ENCODE peak calls at places on chromosomes 3 and 15, in four cellular contexts. M, F, O and W are unnamed samples.

GRCh38 chr15:75206803-75207617 is 5.3 kb downstream of the C15orf39 start:
- DNase-seq in O (no peak), F (no peak), M (no peak), W (no peak)

GRCh38 chr3:142175478-142175877 is 26.1 kb upstream of the TFDP2 start:
- DNase-seq in O (no peak), F (no peak), M (no peak), W (no peak)

GRCh38 chr3:1026395-1026794 is 66.4 kb upstream of the CNTN6 start:
- DNase-seq in M (no peak), O (no peak), F (no peak), W (no peak)

GRCh38 chr3:183857863-183858262 is 26.8 kb downstream of the PARL start:
- DNase-seq in M (no peak), O (no peak), F (no peak), W (no peak)

GRCh38 chr3:133824961-133825485 is 19.4 kb downstream of the SRPRB start:
- DNase-seq in M (no peak), F (no peak), O (no peak), W (no peak)

GRCh38 chr3:15859507-15860013 is 61.8 kb upstream of the ANKRD28 start:
- DNase-seq in F (peak; percentile 71), O (peak; percentile 77), M (peak; percentile 83), W (peak; percentile 78)

GRCh38 chr3:47128110-47128509 is 35.8 kb downstream of the SETD2 start:
- DNase-seq in M (no peak), O (no peak), F (no peak), W (no peak)

GRCh38 chr3:25074151-25074550 is 353.9 kb upstream of the RARB start:
- DNase-seq in M (no peak), F (no peak), O (no peak), W (no peak)

GRCh38 chr3:144394052-144394451 is 422.4 kb downstream of the DIPK2A start:
- DNase-seq in M (no peak), F (no peak), O (no peak), W (no peak)

GRCh38 chr3:172530566-172530965 is 7.3 kb upstream of the TNFSF10 start:
- DNase-seq in F (no peak), O (no peak), M (no peak), W (no peak)

GRCh38 chr3:155500429-155500828 is 206.9 kb upstream of the STRIT1 start:
- DNase-seq in O (no peak), M (no peak), F (no peak), W (no peak)

GRCh38 chr3:109773006-109773405 is 435.7 kb upstream of the DPPA4 start:
- DNase-seq in O (no peak), M (no peak), F (no peak), W (no peak)

GRCh38 chr3:187264051-187264450 is 27.5 kb downstream of the MASP1 start:
- DNase-seq in M (no peak), F (no peak), O (no peak), W (peak; percentile 25)

GRCh38 chr3:135412475-135412874 is 553.1 kb upstream of the PPP2R3A start:
- DNase-seq in O (no peak), F (no peak), M (no peak), W (peak; percentile 65)

GRCh38 chr15:55715355-55716076 is 27.4 kb downstream of the PRTG start:
- DNase-seq in M (no peak), O (no peak), F (no peak), W (no peak)

GRCh38 chr3:180280601-180281000 is 243.9 kb upstream of the PEX5L start:
- DNase-seq in M (no peak), F (no peak), O (no peak), W (no peak)

GRCh38 chr3:188890572-188891270 is 281.1 kb upstream of the TPRG1 start:
- DNase-seq in M (no peak), O (no peak), F (no peak), W (no peak)

GRCh38 chr3:105158277-105158676 is 208.4 kb upstream of the ALCAM start:
- DNase-seq in O (no peak), F (no peak), M (no peak), W (no peak)

GRCh38 chr15:94305133-94305532 is 73.8 kb downstream of the MCTP2 start:
- DNase-seq in M (no peak), F (no peak), O (no peak), W (no peak)

GRCh38 chr3:100525753-100526612 is 33.6 kb downstream of the TMEM45A start:
- DNase-seq in O (no peak), F (peak; percentile 66), M (no peak), W (no peak)

GRCh38 chr3:132556467-132557159 is 40.5 kb upstream of the ACKR4 start:
- DNase-seq in M (no peak), O (no peak), F (no peak), W (no peak)

GRCh38 chr3:9912294-9912935 is 4.5 kb upstream of the IL17RC start:
- DNase-seq in O (no peak), M (no peak), F (no peak), W (no peak)

GRCh38 chr3:183984749-183985729 is 32.6 kb downstream of the ABCC5 start:
- DNase-seq in M (no peak), F (no peak), O (no peak), W (peak; percentile 28)

GRCh38 chr3:113873293-113873692 is 34.7 kb downstream of the GRAMD1C start:
- DNase-seq in M (no peak), F (no peak), O (no peak), W (no peak)

GRCh38 chr15:65730560-65731172 is 61.4 kb downstream of the DENND4A start:
- DNase-seq in F (no peak), M (no peak), O (no peak), W (no peak)

GRCh38 chr15:44075535-44075934 is 119.5 kb downstream of the FRMD5 start:
- DNase-seq in M (no peak), F (no peak), O (no peak), W (no peak)

GRCh38 chr3:37029516-37030163 is 36.3 kb downstream of the MLH1 start:
- DNase-seq in M (no peak), O (no peak), F (no peak), W (no peak)